ENCODE peak calls at places on chromosomes 1 and 21, in four cellular contexts. V is WTC11, K is K562, B is HepG2. I is an unnamed sample.

GRCh38 chr1:98991127-98992003 is 13.3 kb downstream of the PLPPR5 start:
- DNase-seq in B (peak), V (no peak), K (peak), I (peak)

GRCh38 chr1:67679691-67680090 is 5.3 kb upstream of the GADD45A start:
- DNase-seq in V (no peak), K (no peak), B (no peak), I (no peak)

GRCh38 chr1:107139833-107140702 is 771 bp upstream of the NTNG1 start:
- DNase-seq in K (no peak), B (no peak), V (peak), I (peak)

GRCh38 chr1:246961939-246962373 is 30.2 kb upstream of the AHCTF1 start:
- DNase-seq in B (no peak), V (no peak), K (no peak), I (no peak)

GRCh38 chr1:186183219-186183618 is 191.8 kb downstream of the TPR start:
- DNase-seq in V (no peak), B (no peak), K (no peak), I (no peak)

GRCh38 chr1:245549981-245550701 is 395.4 kb downstream of the KIF26B start:
- DNase-seq in K (no peak), V (peak), B (no peak), I (no peak)

GRCh38 chr21:32708069-32708468 is 19.7 kb downstream of the SYNJ1 start:
- DNase-seq in B (no peak), V (no peak), K (no peak), I (no peak)

GRCh38 chr1:44119525-44119924 is 904 bp downstream of the KLF17 start:
- DNase-seq in K (no peak), B (no peak), V (no peak), I (no peak)

GRCh38 chr1:96598416-96599168 is 123.0 kb upstream of the PTBP2 start:
- DNase-seq in V (no peak), B (no peak), K (no peak), I (no peak)

GRCh38 chr21:15514073-15514946 is 215.5 kb upstream of the USP25 start:
- DNase-seq in V (no peak), B (peak), K (no peak), I (no peak)

GRCh38 chr1:117615474-117615873 is 9.6 kb downstream of the TENT5C start:
- DNase-seq in B (no peak), V (no peak), K (no peak), I (no peak)

GRCh38 chr1:103177146-103177850 is 69.0 kb upstream of the COL11A1 start:
- DNase-seq in K (no peak), B (no peak), V (no peak), I (no peak)

DNA sequence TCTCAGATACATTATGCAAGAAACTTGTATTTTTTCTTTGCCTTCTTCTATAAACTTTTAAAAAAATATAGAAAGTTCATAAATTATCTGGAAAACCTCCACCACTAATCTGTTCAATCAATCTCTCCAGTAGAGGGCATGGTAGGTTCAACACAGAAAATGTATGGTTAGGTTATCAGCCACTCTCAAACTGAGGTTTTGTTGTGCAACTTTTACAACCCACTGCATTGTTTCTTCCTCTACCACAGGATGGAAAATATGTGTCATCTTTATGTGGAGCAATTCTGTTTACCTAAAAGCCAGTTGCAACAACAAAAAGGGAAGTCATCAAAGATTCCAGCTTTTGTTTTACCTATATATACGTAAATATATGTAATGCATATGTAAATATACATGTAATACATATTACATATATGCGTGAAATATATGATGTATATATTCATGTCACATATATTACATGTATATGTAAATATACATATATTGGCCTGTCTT is 3.0 kb upstream of the RGS2 start:
- DNase-seq in V (no peak), K (peak), B (peak), I (peak)
- TF ChIP-seq ELF4 in V (no peak), K (no peak), B (no peak), I (no peak)

DNA sequence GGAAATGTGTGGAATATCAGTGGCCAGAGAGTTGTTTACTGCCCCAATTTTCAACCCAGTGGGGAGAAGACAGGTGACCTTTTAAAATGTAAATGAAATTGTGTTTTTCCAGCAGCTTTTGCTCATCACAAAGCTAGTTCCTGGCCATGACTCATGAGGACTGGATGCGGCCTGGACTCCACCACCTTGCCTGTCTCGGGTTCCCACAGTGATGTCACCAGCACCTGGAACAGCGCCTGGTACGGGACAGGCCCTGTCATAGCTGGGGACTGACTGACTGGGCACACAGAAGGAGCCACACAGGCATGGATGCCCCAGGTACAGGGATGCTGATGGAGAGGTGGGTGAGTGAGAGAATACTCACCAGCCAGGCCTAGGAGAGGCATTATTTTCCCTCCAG is 277.1 kb downstream of the AJAP1 start:
- DNase-seq in V (no peak), B (no peak), K (no peak), I (no peak)
- TF ChIP-seq ELF4 in V (no peak), B (no peak), K (no peak), I (no peak)

GRCh38 chr1:38062361-38063288 is 16.0 kb upstream of the POU3F1 start:
- DNase-seq in K (no peak), V (no peak), B (no peak), I (no peak)
- TF ChIP-seq ELF4 in K (no peak), V (no peak), B (no peak), I (no peak)

DNA sequence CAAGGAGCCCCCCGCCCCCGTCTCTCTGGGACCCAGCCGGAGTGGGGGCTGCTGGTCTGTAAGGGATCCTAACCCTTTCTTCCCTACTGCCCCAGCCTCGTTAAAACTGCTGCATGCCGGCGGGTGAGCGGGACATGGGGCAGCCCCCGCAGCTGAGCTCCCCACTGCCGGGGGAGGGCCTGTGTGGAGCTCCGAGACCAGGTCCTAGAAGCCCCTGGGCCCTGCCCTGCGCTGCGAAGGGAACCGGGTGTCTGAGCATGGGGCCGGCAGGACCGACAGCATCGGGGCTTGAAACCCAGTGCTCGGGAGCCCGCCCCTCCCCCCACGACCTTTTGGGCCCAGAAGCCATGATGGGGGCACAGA is 9.2 kb upstream of the COL6A1 start:
- DNase-seq in K (no peak), B (no peak), V (peak), I (no peak)
- TF ChIP-seq ELF4 in K (no peak), B (no peak), V (no peak), I (no peak)

GRCh38 chr1:32991386-32991785 is 26.8 kb upstream of the RNF19B start:
- DNase-seq in B (no peak), K (no peak), V (no peak), I (no peak)

GRCh38 chr1:32989160-32989894 is 24.7 kb upstream of the RNF19B start:
- DNase-seq in B (no peak), V (no peak), K (peak), I (no peak)

GRCh38 chr1:32991819-32992488 is 27.3 kb upstream of the RNF19B start:
- DNase-seq in V (no peak), K (no peak), B (no peak), I (no peak)

GRCh38 chr1:32990887-32991286 is 26.3 kb upstream of the RNF19B start:
- DNase-seq in B (no peak), K (no peak), V (no peak), I (no peak)

DNA sequence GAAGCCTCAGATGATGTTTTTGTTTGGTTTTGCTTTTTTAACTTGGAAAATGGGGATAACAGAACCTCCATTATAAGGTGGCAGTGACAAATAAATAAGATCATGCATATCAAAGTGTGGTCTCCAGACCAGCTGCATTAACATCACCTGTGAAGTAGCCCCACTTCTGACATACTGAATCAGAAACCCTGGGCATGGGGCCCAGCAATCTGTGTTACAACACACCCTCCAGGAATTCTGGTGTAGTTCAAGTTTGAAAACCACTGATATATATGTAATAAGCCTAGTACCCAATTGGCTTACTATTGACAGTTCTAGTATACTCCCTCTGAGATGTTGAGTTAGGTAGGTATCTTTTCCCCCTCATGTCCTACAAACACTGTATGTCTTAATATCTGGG is 24.1 kb upstream of the RNF19B start:
- DNase-seq in B (no peak), V (no peak), K (no peak), I (no peak)
- TF ChIP-seq ELF4 in B (no peak), V (no peak), K (no peak), I (no peak)

GRCh38 chr1:16111771-16112557 is 38.5 kb upstream of the FAM131C start:
- DNase-seq in V (no peak), B (no peak), K (peak), I (no peak)
- TF ChIP-seq ELF4 in V (no peak), B (no peak), K (no peak), I (no peak)

GRCh38 chr21:33908760-33909159 is 6.8 kb downstream of the ATP5PO start:
- DNase-seq in B (no peak), K (no peak), V (no peak), I (no peak)
- TF ChIP-seq ELF4 in B (no peak), K (no peak), V (no peak), I (no peak)

GRCh38 chr1:15355968-15356621 is 53.6 kb upstream of the EFHD2 start:
- DNase-seq in K (no peak), B (peak), V (no peak), I (no peak)

GRCh38 chr1:15354580-15354965 is 55.1 kb upstream of the EFHD2 start:
- DNase-seq in B (no peak), K (no peak), V (no peak), I (no peak)

GRCh38 chr1:15358565-15359133 is 51.0 kb upstream of the EFHD2 start:
- DNase-seq in V (no peak), B (no peak), K (peak), I (no peak)

GRCh38 chr1:15360681-15361080 is 49.0 kb upstream of the EFHD2 start:
- DNase-seq in B (no peak), V (no peak), K (no peak), I (no peak)

DNA sequence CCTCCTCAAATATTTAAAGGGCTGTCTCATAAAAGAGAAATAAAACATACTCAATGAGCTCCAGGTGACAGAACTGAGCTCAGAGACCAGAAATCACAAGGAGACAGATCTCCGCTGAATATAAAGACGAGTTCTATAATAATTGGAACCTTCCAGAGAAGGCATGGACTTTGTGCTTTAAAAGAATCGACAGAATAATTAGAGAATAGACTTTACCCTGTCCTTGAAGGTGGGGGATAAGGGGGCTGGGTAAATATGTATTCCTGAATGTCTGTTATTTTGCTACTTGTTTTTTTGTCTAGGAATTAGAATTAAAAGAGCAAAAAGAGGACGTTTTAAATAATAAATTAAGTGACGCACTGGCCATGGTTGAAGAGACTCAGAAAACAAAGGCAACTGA is 51.9 kb upstream of the EFHD2 start:
- DNase-seq in B (no peak), K (no peak), V (no peak), I (no peak)
- TF ChIP-seq ELF4 in B (no peak), K (no peak), V (no peak), I (no peak)

DNA sequence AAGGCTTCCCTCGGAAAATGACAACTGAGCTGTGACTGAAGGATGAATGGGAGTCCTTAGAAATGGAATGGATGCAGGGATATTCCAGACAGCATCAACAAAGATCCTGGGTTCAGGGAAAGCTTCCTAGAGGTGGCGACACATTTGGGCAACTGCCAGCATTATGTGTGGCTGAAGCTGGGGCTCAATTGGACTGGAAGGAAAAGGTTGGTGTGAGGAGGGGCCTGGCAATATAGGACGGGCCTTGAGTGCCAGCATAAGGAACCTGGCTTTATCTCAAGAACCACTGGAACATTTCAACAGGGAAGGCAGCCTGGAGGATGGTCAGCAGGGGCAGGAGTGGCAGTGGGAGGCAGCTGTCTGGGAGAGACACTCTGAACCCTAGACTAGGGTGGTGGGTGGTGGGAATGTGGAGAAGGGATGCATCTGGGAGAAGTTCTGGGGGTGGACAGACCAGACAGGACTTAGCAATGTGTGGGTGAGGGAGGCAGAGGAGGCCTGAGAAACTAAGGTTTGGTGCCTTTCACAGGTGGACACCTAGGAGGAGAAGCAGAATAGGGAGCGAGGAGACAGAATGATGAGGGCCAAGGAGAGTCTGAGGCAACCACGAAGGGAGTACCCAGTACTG is 3.5 kb downstream of the SH3BGRL3 start:
- DNase-seq in K (peak), B (no peak), V (no peak), I (no peak)
- TF ChIP-seq ELF4 in K (no peak), B (no peak), V (no peak), I (no peak)

GRCh38 chr21:37071561-37072238 is 1.2 kb downstream of the PIGP start:
- DNase-seq in K (peak), B (no peak), V (no peak), I (no peak)
- TF ChIP-seq ELF4 in K (no peak), B (peak), V (no peak), I (no peak)